ENCODE peak calls at places on chromosomes 7 and 10, in four cellular contexts. N is AG04450, F is LoVo, G is left ventricle myocardium superior. Y is an unnamed sample.

GRCh38 chr10:104333728-104334373 is 4.4 kb downstream of the ITPRIP start:
- DNase-seq in F (no peak), G (no peak), N (no peak), Y (no peak)

GRCh38 chr10:125149278-125150047 is 10.9 kb downstream of the CTBP2 start:
- DNase-seq in F (peak; percentile 76), N (no peak), G (peak; percentile 62), Y (no peak)

GRCh38 chr10:104230490-104230889 is 1.7 kb downstream of the CFAP43 start:
- DNase-seq in F (no peak), N (no peak), G (no peak), Y (no peak)

GRCh38 chr10:73759512-73760115 is 15.4 kb downstream of the SEC24C start:
- DNase-seq in G (no peak), F (no peak), N (no peak), Y (no peak)

GRCh38 chr10:44651834-44652233 is 259.3 kb upstream of the TMEM72 start:
- DNase-seq in N (no peak), F (no peak), G (peak; percentile 71), Y (no peak)

GRCh38 chr7:151783958-151784575 is 92.8 kb downstream of the PRKAG2 start:
- DNase-seq in N (no peak), G (no peak), F (no peak), Y (no peak)

GRCh38 chr7:66504131-66504530 is 124.5 kb upstream of the KCTD7 start:
- DNase-seq in F (no peak), N (no peak), G (peak; percentile 12), Y (no peak)

GRCh38 chr10:14396441-14397048 is 65.8 kb upstream of the FRMD4A start:
- DNase-seq in N (peak; percentile 24), F (peak; percentile 15), G (no peak), Y (no peak)

GRCh38 chr10:22103701-22104100 is 100.2 kb upstream of the DNAJC1 start:
- DNase-seq in N (no peak), G (no peak), F (no peak), Y (no peak)

GRCh38 chr7:70051726-70052125 is 453.5 kb downstream of the AUTS2 start:
- DNase-seq in F (no peak), G (no peak), N (no peak), Y (no peak)

GRCh38 chr10:80268938-80269588 is 20.4 kb downstream of the MAT1A start:
- DNase-seq in N (no peak), G (no peak), F (no peak), Y (no peak)

GRCh38 chr7:39465055-39465929 is 100.9 kb upstream of the YAE1 start:
- DNase-seq in F (peak; percentile 78), G (no peak), N (peak; percentile 36), Y (no peak)